ENCODE peak calls at places on chromosomes 6 and 20, in ten cellular contexts. P is right atrium auricular region; K is C1 segment of cervical spinal cord; H is NCI-H1105; B is GM12865; I is MV-4-11; D is activated CD8-positive, alpha-beta memory T cell treated with anti-CD3 and anti-CD28 coated beads for 48 hours; F is mesenchymal stem cell; Z is stimulated activated naive B cell treated with anti-CD40 and anti-IgM and Interleukin-4, amounts not matched to agents 10 μg/mL and 1 μg/mL and 100 μg/mL, for 72 hours; J is activated T-helper 1 cell treated with anti-CD3 and anti-CD28 coated beads, Interleukin-12 subunit alpha, Interleukin-12 subunit beta, Interleukin-2, Interleukin-4 antibody, amounts not matched to agents 30 ng/mL and 10 ng/mL and 1 ng/mL, durations not matched to agents 14 hours and 24 hours and 36 hours. E is an unnamed sample.

GRCh38 chr6:73455865-73456629 is 4.0 kb upstream of the CGAS start:
- DNase-seq in Z (no peak), D (no peak), P (no peak), J (no peak), B (peak), F (peak), H (no peak), I (peak), K (no peak), E (no peak)

GRCh38 chr20:52200870-52201269 is 9.3 kb upstream of the ZFP64 start:
- DNase-seq in B (no peak), I (no peak), K (no peak), F (no peak), J (no peak), P (peak), D (no peak), H (peak), Z (no peak), E (no peak)

GRCh38 chr6:146355521-146356100 is 188.0 kb upstream of the RAB32 start:
- DNase-seq in D (no peak), H (no peak), I (no peak), J (no peak), P (no peak), Z (no peak), F (no peak), B (no peak), K (no peak), E (no peak)

GRCh38 chr6:137866200-137866913 is 702 bp upstream of the TNFAIP3 start:
- DNase-seq in P (no peak), J (no peak), F (no peak), Z (no peak), H (no peak), I (no peak), D (no peak), K (no peak), B (no peak), E (no peak)

GRCh38 chr6:52392944-52393343 is 27.2 kb upstream of the EFHC1 start:
- DNase-seq in H (no peak), P (no peak), K (no peak), Z (no peak), J (no peak), F (peak), I (no peak), D (no peak), B (no peak), E (no peak)

GRCh38 chr6:15331143-15331542 is 85.3 kb downstream of the JARID2 start:
- DNase-seq in Z (no peak), K (no peak), P (no peak), H (no peak), F (peak), J (no peak), I (no peak), D (no peak), B (peak), E (no peak)

GRCh38 chr20:36744243-36744642 is 1.6 kb downstream of the NDRG3 start:
- DNase-seq in D (no peak), K (no peak), P (no peak), I (no peak), Z (no peak), B (no peak), J (no peak), F (no peak), H (no peak), E (no peak)

GRCh38 chr6:151534576-151534975 is 40.8 kb downstream of the CCDC170 start:
- DNase-seq in F (no peak), J (no peak), I (no peak), D (no peak), Z (no peak), P (no peak), H (no peak), B (no peak), K (no peak), E (no peak)

GRCh38 chr6:4459032-4459431 is 317.2 kb upstream of the CDYL start:
- DNase-seq in D (no peak), B (no peak), F (peak), P (peak), J (no peak), I (peak), K (no peak), H (no peak), Z (no peak), E (peak)

GRCh38 chr20:32333181-32333987 is 24.7 kb upstream of the ASXL1 start:
- DNase-seq in I (peak), K (no peak), Z (peak), B (peak), D (no peak), F (no peak), J (no peak), P (no peak), H (no peak), E (no peak)

GRCh38 chr20:3749689-3750639 is 17.5 kb downstream of the HSPA12B start:
- DNase-seq in I (no peak), F (peak), H (peak), B (peak), K (no peak), D (peak), J (peak), P (no peak), Z (no peak), E (no peak)

E was measured in keratinocyte.